ENCODE peak calls at places on chromosomes 12 and 14, in six cellular contexts. N, M, O, K, X and E are unnamed samples.

GRCh38 chr12:62466018-62466595 is 519 bp upstream of the MON2 start:
- DNase-seq in N (peak), K (no peak), O (peak), M (no peak), X (no peak), E (no peak)

GRCh38 chr14:100246136-100246535 is 7.2 kb downstream of the YY1 start:
- DNase-seq in N (no peak), M (no peak), O (no peak), X (no peak), K (no peak), E (no peak)

GRCh38 chr12:53034459-53034858 is 15.4 kb upstream of the TNS2 start:
- DNase-seq in M (no peak), X (no peak), O (no peak), N (no peak), K (no peak), E (no peak)

GRCh38 chr12:28290262-28290661 is 100.0 kb downstream of the CCDC91 start:
- DNase-seq in N (no peak), K (no peak), M (no peak), X (no peak), O (no peak), E (no peak)

GRCh38 chr14:60221441-60221840 is 27.6 kb upstream of the PPM1A start:
- DNase-seq in M (no peak), X (no peak), O (no peak), K (no peak), N (no peak), E (no peak)

GRCh38 chr14:93331375-93332031 is 1.3 kb downstream of the BTBD7 start:
- DNase-seq in M (peak), O (no peak), K (no peak), N (no peak), X (no peak), E (no peak)

GRCh38 chr14:22221508-22221907 is 367.5 kb downstream of the DAD1 start:
- DNase-seq in X (no peak), N (peak), M (no peak), K (no peak), O (peak), E (no peak)

GRCh38 chr12:20740972-20741371 is 45.8 kb downstream of the SLCO1C1 start:
- DNase-seq in X (no peak), O (no peak), M (no peak), K (no peak), N (no peak), E (no peak)

GRCh38 chr12:80411787-80412186 is 32.2 kb upstream of the PTPRQ start:
- DNase-seq in K (no peak), O (no peak), X (no peak), N (no peak), M (no peak), E (no peak)